ENCODE peak calls at places on chromosomes 5 and 9, in six cellular contexts. C is pons; K is activated CD8-positive, alpha-beta memory T cell treated with anti-CD3 and anti-CD28 coated beads for 1 hour; X is T-helper 17 cell; N is germinal center; T is endothelial cell. P is an unnamed sample.

GRCh38 chr9:84266087-84266561 is 74.4 kb downstream of the SLC28A3 start:
- DNase-seq in C (no peak), K (no peak), X (no peak), T (peak; percentile 43), N (no peak), P (no peak)

GRCh38 chr9:114521846-114522245 is 16.6 kb upstream of the WHRN start:
- DNase-seq in X (no peak), T (no peak), N (no peak), C (no peak), K (no peak), P (no peak)

GRCh38 chr9:127825319-127826051 is 22.8 kb downstream of the FPGS start:
- DNase-seq in K (no peak), T (peak; percentile 78), X (no peak), C (no peak), N (peak; percentile 28), P (no peak)

GRCh38 chr5:147658293-147658932 is 124.1 kb downstream of the JAKMIP2 start:
- DNase-seq in N (no peak), C (no peak), T (no peak), K (no peak), X (no peak), P (no peak)

GRCh38 chr5:102589661-102590060 is 90.9 kb upstream of the SLCO6A1 start:
- DNase-seq in C (peak; percentile 17), N (no peak), X (no peak), K (no peak), T (no peak), P (no peak)

GRCh38 chr9:110104201-110104845 is 103.6 kb downstream of the C9orf152 start:
- DNase-seq in C (no peak), K (no peak), X (no peak), T (no peak), N (no peak), P (no peak)

GRCh38 chr5:142827934-142828576 is 57.9 kb downstream of the ARHGAP26 start:
- DNase-seq in C (no peak), K (no peak), X (no peak), N (no peak), T (no peak), P (no peak)

GRCh38 chr5:178104492-178104891 is 8.8 kb upstream of the N4BP3 start:
- DNase-seq in K (no peak), T (no peak), C (no peak), X (no peak), N (no peak), P (no peak)

GRCh38 chr5:160158087-160158486 is 38.8 kb upstream of the PWWP2A start:
- DNase-seq in T (no peak), C (no peak), X (no peak), N (no peak), K (no peak), P (no peak)

GRCh38 chr5:26388946-26389345 is 649.4 kb downstream of the CDH9 start:
- DNase-seq in K (no peak), C (peak; percentile 55), N (no peak), X (no peak), T (no peak), P (no peak)

GRCh38 chr5:180026320-180026719 is 45.2 kb downstream of the RNF130 start:
- DNase-seq in K (no peak), X (no peak), C (peak; percentile 85), T (no peak), N (no peak), P (no peak)

GRCh38 chr9:88017086-88017485 is 42.8 kb upstream of the CDK20 start:
- DNase-seq in C (no peak), X (no peak), T (no peak), K (no peak), N (no peak), P (no peak)

GRCh38 chr9:109733690-109734089 is 46.3 kb upstream of the PALM2AKAP2 start:
- DNase-seq in N (no peak), T (no peak), X (no peak), C (no peak), K (no peak), P (no peak)

GRCh38 chr5:148443998-148444397 is 60.2 kb downstream of the FBXO38 start:
- DNase-seq in K (no peak), T (peak; percentile 71), C (peak; percentile 89), X (no peak), N (peak; percentile 37), P (no peak)

GRCh38 chr5:42573386-42573785 is 150.1 kb downstream of the GHR start:
- DNase-seq in X (no peak), K (no peak), T (no peak), C (no peak), N (no peak), P (no peak)

GRCh38 chr5:76331139-76331538 is 71.9 kb upstream of the IQGAP2 start:
- DNase-seq in C (no peak), T (no peak), N (no peak), K (no peak), X (no peak), P (no peak)

GRCh38 chr5:122182491-122182921 is 53.2 kb downstream of the ZNF474 start:
- DNase-seq in N (no peak), K (no peak), T (no peak), X (no peak), C (peak; percentile 31), P (peak; percentile 71)

GRCh38 chr5:136998864-136999263 is 500.3 kb downstream of the SPOCK1 start:
- DNase-seq in N (no peak), K (no peak), C (peak; percentile 42), T (no peak), X (no peak), P (no peak)

GRCh38 chr9:112582863-112583262 is 96.2 kb downstream of the KIAA1958 start:
- DNase-seq in X (no peak), N (no peak), C (no peak), T (no peak), K (no peak), P (no peak)